ENCODE peak calls at places on chromosomes 13 and 19, in eight cellular contexts. One of them, this sample, is unnamed.

GRCh38 chr13:61275740-61276139 is 139.9 kb downstream of the PCDH20 start:
- DNase-seq in CD8-positive, alpha-beta memory T cell: no peak
- DNase-seq in lung: no peak
- DNase-seq in hepatocyte: no peak
- DNase-seq in GM23338: no peak
- DNase-seq in fibroblast of lung: no peak
- DNase-seq in Peyer's patch: no peak
- DNase-seq in body of pancreas: no peak
- DNase-seq in this sample: no peak

GRCh38 chr13:94656766-94657165 is 55.1 kb downstream of the GPR180 start:
- DNase-seq in CD8-positive, alpha-beta memory T cell: no peak
- DNase-seq in lung: no peak
- DNase-seq in hepatocyte: peak; percentile 23
- DNase-seq in GM23338: peak; percentile 6
- DNase-seq in fibroblast of lung: peak; percentile 96
- DNase-seq in Peyer's patch: no peak
- DNase-seq in body of pancreas: no peak
- DNase-seq in this sample: no peak

GRCh38 chr13:23969672-23970071 is 72.4 kb upstream of the C1QTNF9B start:
- DNase-seq in CD8-positive, alpha-beta memory T cell: no peak
- DNase-seq in lung: no peak
- DNase-seq in hepatocyte: peak; percentile 68
- DNase-seq in GM23338: no peak
- DNase-seq in fibroblast of lung: peak; percentile 48
- DNase-seq in Peyer's patch: no peak
- DNase-seq in body of pancreas: no peak
- DNase-seq in this sample: no peak

GRCh38 chr13:102599451-102600012 is 2.7 kb downstream of the TPP2 start:
- DNase-seq in CD8-positive, alpha-beta memory T cell: no peak
- DNase-seq in lung: no peak
- DNase-seq in hepatocyte: no peak
- DNase-seq in GM23338: no peak
- DNase-seq in fibroblast of lung: no peak
- DNase-seq in Peyer's patch: no peak
- DNase-seq in body of pancreas: no peak
- DNase-seq in this sample: peak; percentile 36

GRCh38 chr19:51760811-51761356 is at the start of gene FPR2:
- DNase-seq in CD8-positive, alpha-beta memory T cell: no peak
- DNase-seq in lung: no peak
- DNase-seq in hepatocyte: no peak
- DNase-seq in GM23338: peak; percentile 41
- DNase-seq in fibroblast of lung: no peak
- DNase-seq in Peyer's patch: no peak
- DNase-seq in body of pancreas: no peak
- DNase-seq in this sample: no peak

GRCh38 chr13:21639604-21640003 is 31.3 kb upstream of the FGF9 start:
- DNase-seq in CD8-positive, alpha-beta memory T cell: no peak
- DNase-seq in lung: no peak
- DNase-seq in hepatocyte: no peak
- DNase-seq in GM23338: no peak
- DNase-seq in fibroblast of lung: no peak
- DNase-seq in Peyer's patch: no peak
- DNase-seq in body of pancreas: no peak
- DNase-seq in this sample: no peak

GRCh38 chr13:26498524-26499208 is 58.8 kb upstream of the WASF3 start:
- DNase-seq in CD8-positive, alpha-beta memory T cell: no peak
- DNase-seq in lung: no peak
- DNase-seq in hepatocyte: no peak
- DNase-seq in GM23338: no peak
- DNase-seq in fibroblast of lung: peak; percentile 44
- DNase-seq in Peyer's patch: peak; percentile 32
- DNase-seq in body of pancreas: no peak
- DNase-seq in this sample: no peak

GRCh38 chr13:77904031-77904430 is 14.6 kb downstream of the EDNRB start:
- DNase-seq in CD8-positive, alpha-beta memory T cell: no peak
- DNase-seq in lung: no peak
- DNase-seq in hepatocyte: no peak
- DNase-seq in GM23338: no peak
- DNase-seq in fibroblast of lung: no peak
- DNase-seq in Peyer's patch: no peak
- DNase-seq in body of pancreas: no peak
- DNase-seq in this sample: no peak

GRCh38 chr13:21573920-21574712 is 29.9 kb downstream of the MICU2 start:
- DNase-seq in CD8-positive, alpha-beta memory T cell: no peak
- DNase-seq in lung: no peak
- DNase-seq in hepatocyte: no peak
- DNase-seq in GM23338: no peak
- DNase-seq in fibroblast of lung: peak; percentile 8
- DNase-seq in Peyer's patch: no peak
- DNase-seq in body of pancreas: no peak
- DNase-seq in this sample: no peak

GRCh38 chr13:90717451-90717936 is 630.0 kb upstream of the MIR17HG start:
- DNase-seq in CD8-positive, alpha-beta memory T cell: no peak
- DNase-seq in lung: no peak
- DNase-seq in hepatocyte: peak; percentile 45
- DNase-seq in GM23338: peak; percentile 49
- DNase-seq in fibroblast of lung: peak; percentile 97
- DNase-seq in Peyer's patch: no peak
- DNase-seq in body of pancreas: peak; percentile 19
- DNase-seq in this sample: no peak

GRCh38 chr13:62702502-62702901 is 1286.9 kb upstream of the PCDH20 start:
- DNase-seq in CD8-positive, alpha-beta memory T cell: no peak
- DNase-seq in lung: no peak
- DNase-seq in hepatocyte: no peak
- DNase-seq in GM23338: no peak
- DNase-seq in fibroblast of lung: no peak
- DNase-seq in Peyer's patch: no peak
- DNase-seq in body of pancreas: no peak
- DNase-seq in this sample: no peak

GRCh38 chr13:113860579-113861432 is 3.1 kb downstream of the GAS6 start:
- DNase-seq in CD8-positive, alpha-beta memory T cell: no peak
- DNase-seq in lung: no peak
- DNase-seq in hepatocyte: peak; percentile 82
- DNase-seq in GM23338: peak; percentile 87
- DNase-seq in fibroblast of lung: peak; percentile 51
- DNase-seq in Peyer's patch: peak; percentile 87
- DNase-seq in body of pancreas: peak; percentile 54
- DNase-seq in this sample: no peak

GRCh38 chr19:49801966-49802661 is 11.0 kb downstream of the FUZ start:
- DNase-seq in CD8-positive, alpha-beta memory T cell: no peak
- DNase-seq in lung: peak; percentile 62
- DNase-seq in hepatocyte: peak; percentile 87
- DNase-seq in GM23338: peak; percentile 93
- DNase-seq in fibroblast of lung: peak; percentile 84
- DNase-seq in Peyer's patch: peak; percentile 70
- DNase-seq in body of pancreas: peak; percentile 84
- DNase-seq in this sample: no peak

GRCh38 chr19:49403404-49404187 is 15.5 kb downstream of the KASH5 start:
- DNase-seq in CD8-positive, alpha-beta memory T cell: peak; percentile 13
- DNase-seq in lung: no peak
- DNase-seq in hepatocyte: no peak
- DNase-seq in GM23338: peak; percentile 96
- DNase-seq in fibroblast of lung: peak; percentile 16
- DNase-seq in Peyer's patch: no peak
- DNase-seq in body of pancreas: no peak
- DNase-seq in this sample: no peak

GRCh38 chr19:6765738-6766356 is 1.4 kb downstream of the SH2D3A start:
- DNase-seq in CD8-positive, alpha-beta memory T cell: no peak
- DNase-seq in lung: peak; percentile 92
- DNase-seq in hepatocyte: peak; percentile 94
- DNase-seq in GM23338: peak; percentile 96
- DNase-seq in fibroblast of lung: no peak
- DNase-seq in Peyer's patch: peak; percentile 95
- DNase-seq in body of pancreas: peak; percentile 98
- DNase-seq in this sample: no peak

GRCh38 chr13:33174980-33175379 is 110.6 kb downstream of the STARD13 start:
- DNase-seq in CD8-positive, alpha-beta memory T cell: no peak
- DNase-seq in lung: no peak
- DNase-seq in hepatocyte: no peak
- DNase-seq in GM23338: no peak
- DNase-seq in fibroblast of lung: peak; percentile 45
- DNase-seq in Peyer's patch: no peak
- DNase-seq in body of pancreas: no peak
- DNase-seq in this sample: no peak
- H3K4me1 ChIP-seq in CD8-positive, alpha-beta memory T cell: no peaks in the 10 kb centered on the region
- H3K4me1 ChIP-seq in lung: peaks cover 15% of the 10 kb centered on the region
- H3K4me1 ChIP-seq in hepatocyte: peaks cover 29% of the 10 kb centered on the region
- H3K4me1 ChIP-seq in GM23338: peaks cover 3% of the 10 kb centered on the region
- H3K4me1 ChIP-seq in fibroblast of lung: peaks cover 15% of the 10 kb centered on the region
- H3K4me1 ChIP-seq in Peyer's patch: no peaks in the 10 kb centered on the region
- H3K4me1 ChIP-seq in body of pancreas: peaks cover 36% of the 10 kb centered on the region
- H3K4me1 ChIP-seq in this sample: no peaks in the 10 kb centered on the region

DNA sequence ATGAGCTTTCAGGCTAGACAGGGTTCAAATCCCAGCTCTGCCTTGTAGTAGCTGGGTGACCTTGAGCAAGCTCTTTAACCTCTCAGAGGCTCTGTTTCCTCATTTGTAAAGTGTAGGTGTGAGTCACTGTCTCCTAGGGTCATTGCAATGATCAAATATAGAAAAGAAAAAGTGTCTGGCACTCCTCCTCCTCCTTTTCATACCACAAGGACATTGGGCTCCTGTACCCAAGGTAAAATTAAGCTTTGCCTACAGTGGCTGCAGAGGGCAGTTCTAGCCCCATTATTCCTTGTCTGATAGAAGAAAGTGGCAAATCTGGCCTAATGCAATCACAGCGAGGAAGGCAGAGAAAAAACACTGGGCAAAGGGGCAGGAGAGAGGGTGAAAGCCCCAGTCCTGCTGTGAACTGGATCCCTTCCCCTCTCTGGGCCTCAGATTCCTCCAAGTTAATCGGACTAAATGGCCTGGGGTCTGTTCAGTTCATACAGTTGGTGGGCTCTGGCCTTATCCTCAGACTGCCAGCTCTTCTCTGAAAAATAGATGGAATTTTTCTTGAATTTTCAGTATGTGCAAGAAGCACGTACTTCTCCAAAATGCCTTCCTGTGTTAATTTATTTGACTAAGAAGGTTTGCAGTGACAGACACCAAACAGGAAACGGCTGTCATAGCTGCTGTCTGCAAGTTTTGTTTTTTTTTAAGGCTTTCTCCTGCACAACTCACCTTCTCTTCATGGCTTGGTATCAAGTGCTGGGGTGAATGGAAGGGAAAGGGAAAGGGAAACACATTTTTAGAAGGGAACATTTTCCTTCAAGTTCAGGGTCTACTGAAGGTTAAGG is 35.3 kb downstream of the RGCC start:
- DNase-seq in CD8-positive, alpha-beta memory T cell: peak; percentile 60
- DNase-seq in lung: no peak
- DNase-seq in hepatocyte: no peak
- DNase-seq in GM23338: no peak
- DNase-seq in fibroblast of lung: no peak
- DNase-seq in Peyer's patch: no peak
- DNase-seq in body of pancreas: no peak
- DNase-seq in this sample: peak; percentile 59
- H3K4me3 ChIP-seq in CD8-positive, alpha-beta memory T cell: peak overlapping the region; percentile 46
- H3K4me3 ChIP-seq in lung: no peak overlapping the region
- H3K4me3 ChIP-seq in hepatocyte: no peak overlapping the region
- H3K4me3 ChIP-seq in GM23338: no peak overlapping the region
- H3K4me3 ChIP-seq in fibroblast of lung: no peak overlapping the region
- H3K4me3 ChIP-seq in Peyer's patch: no peak overlapping the region
- H3K4me3 ChIP-seq in body of pancreas: no peak overlapping the region
- H3K4me3 ChIP-seq in this sample: peak overlapping the region; percentile 67

DNA sequence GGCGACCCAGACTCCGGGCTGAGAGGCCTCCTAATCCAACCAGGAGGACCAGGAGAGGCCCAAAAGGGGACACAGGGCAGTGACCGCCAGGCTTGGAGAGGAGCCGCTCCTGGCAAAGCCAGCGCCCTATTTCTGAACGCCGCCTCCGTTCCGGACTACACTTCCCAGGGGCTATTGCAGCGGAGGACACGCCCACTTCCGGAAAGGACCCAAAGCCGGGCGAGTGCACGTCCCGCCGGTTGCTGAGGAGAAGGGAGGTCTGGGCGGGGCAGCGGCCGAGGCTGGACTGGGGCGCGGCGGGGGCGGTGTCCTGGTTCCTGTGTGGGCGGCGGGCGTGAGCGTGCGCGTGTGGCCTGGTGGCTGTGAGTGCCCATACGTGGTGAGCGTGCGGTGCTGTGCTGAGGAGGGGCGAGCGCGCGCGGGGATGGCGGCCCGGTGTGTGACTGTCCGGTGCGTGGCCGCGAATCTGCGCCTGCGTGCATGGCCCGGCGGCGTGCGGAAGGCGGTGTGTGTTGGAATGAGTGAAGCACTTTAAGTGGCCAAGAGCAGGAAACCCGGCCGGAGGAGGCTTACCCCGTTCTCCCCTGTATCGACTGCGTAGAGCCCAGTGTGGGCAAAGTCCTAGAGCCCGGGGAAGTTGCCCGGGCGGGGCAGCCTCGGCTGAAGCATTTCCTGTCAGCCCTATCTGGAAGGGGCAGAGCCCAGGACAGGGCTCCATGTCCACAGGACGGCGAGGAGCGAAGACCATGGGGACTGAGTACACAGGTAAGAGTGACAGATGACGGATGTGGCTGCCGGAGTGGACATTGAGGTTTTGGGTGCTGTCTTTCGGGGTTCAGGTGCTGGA is at the start of gene ZNF470:
- DNase-seq in CD8-positive, alpha-beta memory T cell: peak; percentile 89
- DNase-seq in lung: peak; percentile 96
- DNase-seq in hepatocyte: peak; percentile 97
- DNase-seq in GM23338: peak; percentile 97
- DNase-seq in fibroblast of lung: peak; percentile 91
- DNase-seq in Peyer's patch: peak; percentile 96
- DNase-seq in body of pancreas: peak; percentile 97
- DNase-seq in this sample: peak; percentile 81
- H3K27ac ChIP-seq in CD8-positive, alpha-beta memory T cell: peak within 1 kb of the TSS; percentile 51
- H3K27ac ChIP-seq in lung: peak within 1 kb of the TSS; percentile 87
- H3K27ac ChIP-seq in hepatocyte: peak within 1 kb of the TSS; percentile 78
- H3K27ac ChIP-seq in GM23338: no peak within 1 kb of the TSS
- H3K27ac ChIP-seq in fibroblast of lung: peak within 1 kb of the TSS; percentile 59
- H3K27ac ChIP-seq in Peyer's patch: peak within 1 kb of the TSS; percentile 86
- H3K27ac ChIP-seq in body of pancreas: peak within 1 kb of the TSS; percentile 90
- H3K27ac ChIP-seq in this sample: peak within 1 kb of the TSS; percentile 58

DNA sequence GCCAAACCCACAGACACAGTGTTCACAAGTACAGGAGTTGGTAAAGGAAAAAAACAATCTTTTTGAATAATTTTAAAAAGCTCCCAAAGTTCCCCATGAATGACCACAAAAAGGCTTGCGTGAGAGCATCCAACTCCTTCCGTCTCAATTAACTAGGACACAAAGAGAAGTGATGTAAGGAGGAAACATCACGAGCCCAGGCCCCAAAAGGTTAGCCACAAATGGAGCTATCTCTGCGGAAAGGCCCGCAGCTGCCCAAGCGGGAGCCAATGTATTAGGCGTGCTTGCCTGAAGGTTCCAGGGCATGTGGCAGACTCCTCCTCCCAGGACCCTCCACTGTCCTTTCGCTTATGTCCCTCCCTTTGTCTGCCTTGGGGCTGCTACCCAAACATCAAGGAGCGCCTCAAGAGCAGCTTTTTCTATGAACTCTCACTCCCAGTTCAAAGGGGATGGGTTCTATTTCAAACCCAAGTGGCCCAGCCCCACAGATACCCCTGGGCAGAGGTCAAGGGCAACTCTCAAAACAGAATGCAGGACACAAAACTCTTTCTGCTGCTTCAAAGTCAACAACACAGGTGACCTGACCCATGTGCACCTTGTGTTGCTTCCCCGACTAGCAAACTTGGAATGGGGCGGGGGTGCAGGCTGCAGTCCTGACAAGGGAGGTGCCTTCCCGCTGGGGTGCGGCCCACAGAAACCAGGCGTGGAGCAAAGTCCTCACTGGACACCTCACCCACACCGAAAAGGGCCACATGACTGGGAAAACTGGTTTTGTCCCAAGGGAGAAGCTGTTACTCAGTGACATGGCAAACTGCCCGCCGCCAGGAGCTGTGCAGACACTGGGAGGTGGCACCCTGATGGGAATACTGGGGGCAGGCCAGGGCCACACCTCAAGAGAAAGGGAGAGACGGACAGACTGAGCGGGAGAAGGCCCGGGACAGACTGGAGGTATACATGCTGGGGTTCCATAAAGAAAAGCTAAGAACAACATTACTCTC is 17.6 kb downstream of the ZC3H4 start:
- DNase-seq in CD8-positive, alpha-beta memory T cell: no peak
- DNase-seq in lung: peak; percentile 91
- DNase-seq in hepatocyte: peak; percentile 92
- DNase-seq in GM23338: peak; percentile 41
- DNase-seq in fibroblast of lung: peak; percentile 85
- DNase-seq in Peyer's patch: peak; percentile 97
- DNase-seq in body of pancreas: peak; percentile 97
- DNase-seq in this sample: no peak
- H3K4me1 ChIP-seq in CD8-positive, alpha-beta memory T cell: peaks cover 28% of the 10 kb centered on the region
- H3K4me1 ChIP-seq in lung: peaks cover 3% of the 10 kb centered on the region
- H3K4me1 ChIP-seq in hepatocyte: peaks cover 63% of the 10 kb centered on the region
- H3K4me1 ChIP-seq in GM23338: peaks cover 30% of the 10 kb centered on the region
- H3K4me1 ChIP-seq in fibroblast of lung: peaks cover 6% of the 10 kb centered on the region
- H3K4me1 ChIP-seq in Peyer's patch: peaks cover 23% of the 10 kb centered on the region
- H3K4me1 ChIP-seq in body of pancreas: peaks cover 73% of the 10 kb centered on the region
- H3K4me1 ChIP-seq in this sample: peaks cover 35% of the 10 kb centered on the region